ENCODE peak calls at places on chromosome 4, in four cellular contexts. One of them, this sample, is unnamed.

GRCh38 chr4:7924570-7924969 is 15.1 kb downstream of the AFAP1 start:
- DNase-seq in heart left ventricle: no peak
- DNase-seq in Peyer's patch: no peak
- DNase-seq in upper lobe of left lung: no peak
- DNase-seq in this sample: no peak

GRCh38 chr4:56552273-56552672 is 46.7 kb downstream of the ARL9 start:
- DNase-seq in heart left ventricle: no peak
- DNase-seq in Peyer's patch: no peak
- DNase-seq in upper lobe of left lung: no peak
- DNase-seq in this sample: no peak

GRCh38 chr4:24003926-24004325 is 114.1 kb upstream of the PPARGC1A start:
- DNase-seq in upper lobe of left lung: no peak
- DNase-seq in heart left ventricle: no peak
- DNase-seq in Peyer's patch: no peak
- DNase-seq in this sample: no peak

GRCh38 chr4:184416913-184417734 is 57.2 kb downstream of the IRF2 start:
- DNase-seq in heart left ventricle: no peak
- DNase-seq in Peyer's patch: peak; percentile 47
- DNase-seq in upper lobe of left lung: no peak
- DNase-seq in this sample: no peak

GRCh38 chr4:54937501-54937900 is 187.9 kb downstream of the KDR start:
- DNase-seq in heart left ventricle: no peak
- DNase-seq in Peyer's patch: no peak
- DNase-seq in upper lobe of left lung: no peak
- DNase-seq in this sample: no peak

GRCh38 chr4:152514356-152514755 is 21.5 kb downstream of the FBXW7 start:
- DNase-seq in heart left ventricle: no peak
- DNase-seq in upper lobe of left lung: no peak
- DNase-seq in Peyer's patch: no peak
- DNase-seq in this sample: no peak

GRCh38 chr4:87270144-87270543 is 49.7 kb upstream of the KLHL8 start:
- DNase-seq in heart left ventricle: no peak
- DNase-seq in upper lobe of left lung: no peak
- DNase-seq in Peyer's patch: no peak
- DNase-seq in this sample: no peak

GRCh38 chr4:153151535-153152452 is 52.4 kb upstream of the TRIM2 start:
- DNase-seq in heart left ventricle: no peak
- DNase-seq in upper lobe of left lung: peak; percentile 89
- DNase-seq in Peyer's patch: no peak
- DNase-seq in this sample: peak; percentile 29

GRCh38 chr4:154164931-154165839 is 326.4 kb downstream of the DCHS2 start:
- DNase-seq in Peyer's patch: no peak
- DNase-seq in heart left ventricle: no peak
- DNase-seq in upper lobe of left lung: no peak
- DNase-seq in this sample: no peak

GRCh38 chr4:508675-509373 is 9.8 kb downstream of the PIGG start:
- DNase-seq in Peyer's patch: no peak
- DNase-seq in heart left ventricle: no peak
- DNase-seq in upper lobe of left lung: no peak
- DNase-seq in this sample: no peak

GRCh38 chr4:158450741-158451140 is 70.9 kb upstream of the RXFP1 start:
- DNase-seq in upper lobe of left lung: no peak
- DNase-seq in Peyer's patch: no peak
- DNase-seq in heart left ventricle: no peak
- DNase-seq in this sample: no peak

GRCh38 chr4:139704915-139705485 is 39.4 kb downstream of the MGST2 start:
- DNase-seq in upper lobe of left lung: no peak
- DNase-seq in Peyer's patch: no peak
- DNase-seq in heart left ventricle: no peak
- DNase-seq in this sample: no peak

GRCh38 chr4:112082954-112083586 is 62.2 kb upstream of the FAM241A start:
- DNase-seq in heart left ventricle: no peak
- DNase-seq in upper lobe of left lung: no peak
- DNase-seq in Peyer's patch: no peak
- DNase-seq in this sample: no peak

GRCh38 chr4:54877006-54877405 is 219.2 kb downstream of the KIT start:
- DNase-seq in Peyer's patch: no peak
- DNase-seq in upper lobe of left lung: no peak
- DNase-seq in heart left ventricle: no peak
- DNase-seq in this sample: no peak

GRCh38 chr4:108135549-108136209 is 33.1 kb downstream of the LEF1 start:
- DNase-seq in heart left ventricle: no peak
- DNase-seq in upper lobe of left lung: no peak
- DNase-seq in Peyer's patch: no peak
- DNase-seq in this sample: no peak

GRCh38 chr4:150656882-150657281 is 74.9 kb downstream of the MAB21L2 start:
- DNase-seq in upper lobe of left lung: no peak
- DNase-seq in Peyer's patch: no peak
- DNase-seq in heart left ventricle: no peak
- DNase-seq in this sample: no peak

GRCh38 chr4:30429813-30430466 is 290.2 kb upstream of the PCDH7 start:
- DNase-seq in heart left ventricle: no peak
- DNase-seq in Peyer's patch: no peak
- DNase-seq in upper lobe of left lung: no peak
- DNase-seq in this sample: no peak

GRCh38 chr4:157727163-157727562 is 445.7 kb downstream of the GASK1B start:
- DNase-seq in Peyer's patch: no peak
- DNase-seq in upper lobe of left lung: no peak
- DNase-seq in heart left ventricle: no peak
- DNase-seq in this sample: no peak

GRCh38 chr4:44287505-44287904 is 161.1 kb downstream of the KCTD8 start:
- DNase-seq in heart left ventricle: no peak
- DNase-seq in Peyer's patch: no peak
- DNase-seq in upper lobe of left lung: no peak
- DNase-seq in this sample: no peak

GRCh38 chr4:6574747-6575502 is at the start of gene MAN2B2:
- DNase-seq in upper lobe of left lung: peak; percentile 99
- DNase-seq in heart left ventricle: peak; percentile 93
- DNase-seq in Peyer's patch: peak; percentile 83
- DNase-seq in this sample: peak; percentile 94

GRCh38 chr4:76199664-76200211 is 13.9 kb downstream of the SCARB2 start:
- DNase-seq in heart left ventricle: no peak
- DNase-seq in upper lobe of left lung: no peak
- DNase-seq in Peyer's patch: peak; percentile 77
- DNase-seq in this sample: no peak

GRCh38 chr4:113881256-113881655 is 98.2 kb downstream of the ARSJ start:
- DNase-seq in Peyer's patch: no peak
- DNase-seq in upper lobe of left lung: no peak
- DNase-seq in heart left ventricle: no peak
- DNase-seq in this sample: no peak

GRCh38 chr4:140004580-140005314 is 149.2 kb downstream of the MAML3 start:
- DNase-seq in upper lobe of left lung: peak; percentile 66
- DNase-seq in heart left ventricle: peak; percentile 63
- DNase-seq in Peyer's patch: no peak
- DNase-seq in this sample: peak; percentile 61

GRCh38 chr4:129852434-129852833 is 756.5 kb downstream of the C4orf33 start:
- DNase-seq in Peyer's patch: no peak
- DNase-seq in upper lobe of left lung: no peak
- DNase-seq in heart left ventricle: no peak
- DNase-seq in this sample: no peak
- TF ChIP-seq CTCF in Peyer's patch: no peak
- TF ChIP-seq CTCF in upper lobe of left lung: no peak
- TF ChIP-seq CTCF in heart left ventricle: no peak
- TF ChIP-seq CTCF in this sample: no peak

GRCh38 chr4:142121951-142122350 is 485.6 kb downstream of the IL15 start:
- DNase-seq in Peyer's patch: no peak
- DNase-seq in upper lobe of left lung: no peak
- DNase-seq in heart left ventricle: no peak
- DNase-seq in this sample: no peak
- TF ChIP-seq POLR2A in Peyer's patch: no peak
- TF ChIP-seq POLR2A in upper lobe of left lung: no peak
- TF ChIP-seq POLR2A in heart left ventricle: no peak
- TF ChIP-seq POLR2A in this sample: no peak

GRCh38 chr4:65668201-65669007 is 1.9 kb downstream of the EPHA5 start:
- DNase-seq in Peyer's patch: no peak
- DNase-seq in heart left ventricle: no peak
- DNase-seq in upper lobe of left lung: no peak
- DNase-seq in this sample: no peak

GRCh38 chr4:65669008-65669971 is 999 bp downstream of the EPHA5 start:
- DNase-seq in upper lobe of left lung: peak; percentile 71
- DNase-seq in heart left ventricle: peak; percentile 20
- DNase-seq in Peyer's patch: no peak
- DNase-seq in this sample: peak; percentile 51

GRCh38 chr4:65670331-65671031 is at the start of gene EPHA5:
- DNase-seq in heart left ventricle: peak; percentile 57
- DNase-seq in upper lobe of left lung: peak; percentile 88
- DNase-seq in Peyer's patch: no peak
- DNase-seq in this sample: peak; percentile 28

GRCh38 chr4:65671402-65671801 is 1.1 kb upstream of the EPHA5 start:
- DNase-seq in Peyer's patch: no peak
- DNase-seq in heart left ventricle: no peak
- DNase-seq in upper lobe of left lung: no peak
- DNase-seq in this sample: no peak

GRCh38 chr4:65669981-65670330 is 333 bp downstream of the EPHA5 start:
- DNase-seq in heart left ventricle: no peak
- DNase-seq in Peyer's patch: no peak
- DNase-seq in upper lobe of left lung: no peak
- DNase-seq in this sample: no peak
- H3K27me3 ChIP-seq in heart left ventricle: peaks cover 7% of the 10 kb centered on the region
- H3K27me3 ChIP-seq in Peyer's patch: no peaks in the 10 kb centered on the region
- H3K27me3 ChIP-seq in upper lobe of left lung: peaks cover 23% of the 10 kb centered on the region
- H3K27me3 ChIP-seq in this sample: peaks cover 28% of the 10 kb centered on the region

DNA sequence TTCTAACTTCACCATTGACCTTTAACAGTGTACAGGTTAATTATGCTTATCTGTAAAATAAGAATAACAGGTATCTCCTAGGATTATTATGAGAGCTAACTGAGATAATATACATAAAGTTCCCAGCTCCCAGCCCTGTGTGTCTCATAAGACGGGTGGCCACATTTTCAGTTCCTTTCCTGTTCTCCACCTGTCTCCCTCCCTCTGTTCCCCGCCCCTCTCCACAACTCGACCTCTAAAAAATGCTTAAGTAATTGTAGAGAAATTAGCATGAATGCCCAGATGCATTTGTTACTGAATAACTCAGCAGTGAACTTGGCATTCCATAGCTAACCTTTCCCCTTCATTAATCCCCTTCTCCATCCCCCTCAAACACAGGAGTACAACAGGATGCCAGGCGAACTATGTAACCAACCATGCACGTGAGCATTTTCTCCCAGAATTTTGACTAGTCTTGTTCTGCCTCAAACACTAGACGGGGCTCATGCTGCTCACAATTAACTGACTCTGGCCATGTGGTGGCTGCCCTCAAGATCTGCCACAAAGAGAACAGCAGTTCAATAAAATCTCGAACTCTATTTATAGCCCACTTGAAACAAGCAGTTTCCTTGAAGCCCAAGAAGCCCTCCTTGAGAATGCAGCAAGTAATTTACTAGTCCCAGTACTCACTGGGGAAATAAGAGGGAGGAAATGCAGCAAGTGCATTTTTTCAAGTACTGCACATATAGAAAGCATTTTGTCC is 351.2 kb downstream of the ARHGAP24 start:
- DNase-seq in heart left ventricle: peak; percentile 44
- DNase-seq in upper lobe of left lung: no peak
- DNase-seq in Peyer's patch: no peak
- DNase-seq in this sample: peak; percentile 65
- TF ChIP-seq CTCF in heart left ventricle: no peak
- TF ChIP-seq CTCF in upper lobe of left lung: peak; percentile 34
- TF ChIP-seq CTCF in Peyer's patch: no peak
- TF ChIP-seq CTCF in this sample: peak; percentile 30

GRCh38 chr4:109548655-109549054 is 11.4 kb upstream of the MCUB start:
- DNase-seq in Peyer's patch: no peak
- DNase-seq in heart left ventricle: peak; percentile 31
- DNase-seq in upper lobe of left lung: no peak
- DNase-seq in this sample: no peak
- TF ChIP-seq POLR2A in Peyer's patch: no peak
- TF ChIP-seq POLR2A in heart left ventricle: no peak
- TF ChIP-seq POLR2A in upper lobe of left lung: no peak
- TF ChIP-seq POLR2A in this sample: no peak